ENCODE peak calls at places on chromosomes 12 and 14, in seven cellular contexts. I, E, Q, X, D, T and C are unnamed samples.
A peak's percentile ranks its signal among the peaks of the same experiment; 100 is the strongest.

GRCh38 chr12:52645120-52645761 is 6.8 kb downstream of the KRT2 start:
- DNase-seq in I (no peak), Q (peak; percentile 77), E (no peak), D (no peak), T (no peak), X (no peak), C (no peak)

GRCh38 chr14:32514236-32514635 is 185.1 kb downstream of the AKAP6 start:
- DNase-seq in X (no peak), E (no peak), D (no peak), I (no peak), T (no peak), Q (no peak), C (no peak)

GRCh38 chr14:55713496-55713895 is 133.5 kb downstream of the KTN1 start:
- DNase-seq in I (no peak), X (no peak), T (no peak), Q (no peak), D (no peak), E (peak; percentile 70), C (no peak)

GRCh38 chr12:111424189-111424792 is 18.6 kb downstream of the SH2B3 start:
- DNase-seq in E (no peak), D (no peak), Q (no peak), T (no peak), I (no peak), X (no peak), C (no peak)

GRCh38 chr14:55754871-55755270 is 174.9 kb downstream of the KTN1 start:
- DNase-seq in E (no peak), T (no peak), D (no peak), Q (no peak), X (no peak), I (no peak), C (no peak)

GRCh38 chr12:4526923-4527546 is 11.7 kb upstream of the RAD51AP1 start:
- DNase-seq in D (no peak), I (no peak), X (no peak), E (no peak), Q (no peak), T (no peak), C (no peak)

GRCh38 chr14:98501836-98502235 is 770.2 kb downstream of the BCL11B start:
- DNase-seq in X (no peak), E (no peak), D (no peak), T (no peak), I (no peak), Q (peak; percentile 45), C (no peak)

GRCh38 chr12:11656550-11656949 is 7.1 kb downstream of the ETV6 start:
- DNase-seq in E (no peak), T (no peak), D (no peak), Q (no peak), X (no peak), I (no peak), C (peak; percentile 77)

GRCh38 chr12:132967736-132968135 is 11.6 kb upstream of the ZNF605 start:
- DNase-seq in X (no peak), I (no peak), E (no peak), Q (no peak), D (no peak), T (no peak), C (no peak)

GRCh38 chr14:56522403-56522802 is 57.2 kb upstream of the TMEM260 start:
- DNase-seq in I (no peak), X (no peak), T (no peak), D (no peak), E (no peak), Q (no peak), C (no peak)

GRCh38 chr12:62862259-62862881 is 72.6 kb downstream of the PPM1H start:
- DNase-seq in X (no peak), T (no peak), E (no peak), I (peak; percentile 25), D (no peak), Q (no peak), C (no peak)

GRCh38 chr14:105883066-105884005 is 357.0 kb downstream of the TMEM121 start:
- DNase-seq in Q (no peak), E (no peak), D (no peak), T (peak; percentile 71), X (no peak), I (no peak), C (no peak)

GRCh38 chr12:10726945-10727344 is 3.8 kb upstream of the YBX3 start:
- DNase-seq in T (no peak), D (no peak), E (no peak), X (no peak), Q (no peak), I (no peak), C (no peak)

GRCh38 chr12:124497658-124498057 is 69.8 kb downstream of the NCOR2 start:
- DNase-seq in E (no peak), D (no peak), Q (peak; percentile 95), I (no peak), X (no peak), T (peak; percentile 92), C (no peak)

GRCh38 chr12:53053223-53054111 is 3.6 kb downstream of the TNS2 start:
- DNase-seq in X (no peak), T (peak; percentile 83), E (no peak), D (peak; percentile 73), Q (no peak), I (no peak), C (peak; percentile 83)

GRCh38 chr12:4250691-4251090 is 22.9 kb upstream of the CCND2 start:
- DNase-seq in E (no peak), Q (peak; percentile 75), D (no peak), I (no peak), T (no peak), X (no peak), C (no peak)

GRCh38 chr12:62008703-62009102 is 251.5 kb upstream of the USP15 start:
- DNase-seq in D (no peak), I (no peak), Q (no peak), T (no peak), X (no peak), E (no peak), C (no peak)

GRCh38 chr14:88323520-88324199 is 591 bp upstream of the KCNK10 start:
- DNase-seq in X (no peak), D (no peak), Q (no peak), I (no peak), T (no peak), E (no peak), C (no peak)

GRCh38 chr14:34364201-34364600 is 97.8 kb downstream of the SPTSSA start:
- DNase-seq in D (no peak), I (no peak), T (no peak), X (no peak), Q (no peak), E (no peak), C (no peak)

GRCh38 chr12:8123124-8123888 is at the start of gene CLEC4A:
- DNase-seq in D (no peak), E (no peak), I (no peak), Q (no peak), X (no peak), T (no peak), C (no peak)

GRCh38 chr14:67232066-67232465 is 9.2 kb upstream of the PALS1 start:
- DNase-seq in E (no peak), X (no peak), Q (no peak), D (no peak), I (no peak), T (no peak), C (no peak)

GRCh38 chr14:76257111-76257803 is 105.5 kb downstream of the GPATCH2L start:
- DNase-seq in I (no peak), D (no peak), T (no peak), E (no peak), Q (no peak), X (no peak), C (no peak)

GRCh38 chr12:49069507-49070346 is at the start of gene RHEBL1:
- DNase-seq in D (peak; percentile 90), X (peak; percentile 94), I (peak; percentile 86), Q (peak; percentile 100), E (peak; percentile 96), T (peak; percentile 99), C (peak; percentile 97)
- TF ChIP-seq POLR2AphosphoS5 in D (peak; percentile 24), X (peak; percentile 59), I (peak; percentile 52), Q (peak; percentile 86), E (peak; percentile 48), T (no peak), C (peak; percentile 39)

GRCh38 chr12:6700646-6701051 is at the start of gene PIANP:
- DNase-seq in D (no peak), T (no peak), X (no peak), Q (no peak), E (no peak), I (no peak), C (peak; percentile 26)

GRCh38 chr12:6698352-6699046 is 2.1 kb downstream of the PIANP start:
- DNase-seq in I (no peak), T (no peak), D (no peak), Q (no peak), X (no peak), E (no peak), C (no peak)

GRCh38 chr12:6699259-6699988 is 1.2 kb downstream of the PIANP start:
- DNase-seq in I (no peak), Q (no peak), T (peak; percentile 66), E (no peak), X (no peak), D (no peak), C (no peak)

GRCh38 chr12:6701078-6701768 is 608 bp upstream of the PIANP start:
- DNase-seq in E (no peak), X (no peak), I (no peak), D (no peak), T (no peak), Q (no peak), C (no peak)

GRCh38 chr12:6699989-6700645 is 498 bp downstream of the PIANP start:
- DNase-seq in E (no peak), T (no peak), Q (no peak), X (no peak), D (no peak), I (no peak), C (no peak)
- H3K4me3 ChIP-seq in E (no peak overlapping the region), T (peak overlapping the region; percentile 45), Q (peak overlapping the region; percentile 52), X (no peak overlapping the region), D (no peak overlapping the region), I (peak overlapping the region; percentile 40), C (peak overlapping the region; percentile 72)

GRCh38 chr14:54312166-54312801 is 84.5 kb upstream of the CDKN3 start:
- DNase-seq in T (no peak), Q (no peak), X (no peak), D (peak; percentile 62), I (no peak), E (no peak), C (peak; percentile 90)
- TF ChIP-seq POLR2AphosphoS5 in T (no peak), Q (no peak), X (no peak), D (peak; percentile 22), I (no peak), E (no peak), C (no peak)

GRCh38 chr14:68860771-68861170 is 67.9 kb upstream of the ZFP36L1 start:
- DNase-seq in I (no peak), D (no peak), Q (no peak), E (no peak), T (no peak), X (no peak), C (no peak)
- H3K4me3 ChIP-seq in I (no peak overlapping the region), D (no peak overlapping the region), Q (no peak overlapping the region), E (no peak overlapping the region), T (no peak overlapping the region), X (no peak overlapping the region), C (no peak overlapping the region)